ENCODE peak calls at places on chromosomes 13 and 19, in six cellular contexts. J is thoracic aorta, P is brain microvascular endothelial cell, H is Caco-2, X is prostate gland, Y is left ventricle myocardium inferior. Q is an unnamed sample. For H3K36me3, the result is how much of the 10 kb centered on the place peaks cover.

GRCh38 chr19:46812898-46813569 is 24.6 kb upstream of the SLC1A5 start:
- DNase-seq in X (peak), Y (peak), J (no peak), H (no peak), P (no peak), Q (no peak)

GRCh38 chr19:22595918-22596341 is 38.2 kb upstream of the ZNF492 start:
- DNase-seq in X (no peak), Y (peak), H (no peak), P (no peak), J (no peak), Q (no peak)

GRCh38 chr19:30523791-30524190 is 151.6 kb downstream of the ZNF536 start:
- DNase-seq in X (no peak), H (no peak), Y (no peak), P (no peak), J (no peak), Q (no peak)

GRCh38 chr13:106337096-106337495 is 198.4 kb downstream of the EFNB2 start:
- DNase-seq in H (no peak), P (no peak), J (no peak), X (no peak), Y (no peak), Q (no peak)

GRCh38 chr13:85148009-85148408 is 651.2 kb downstream of the SLITRK6 start:
- DNase-seq in P (no peak), H (no peak), J (no peak), X (no peak), Y (no peak), Q (no peak)

GRCh38 chr13:27339299-27339698 is 68.7 kb downstream of the RASL11A start:
- DNase-seq in J (no peak), H (peak), P (peak), X (no peak), Y (no peak), Q (no peak)

GRCh38 chr13:31824705-31825512 is 85.6 kb downstream of the RXFP2 start:
- DNase-seq in X (no peak), J (no peak), Y (no peak), P (peak), H (no peak), Q (no peak)

GRCh38 chr19:1291761-1292418 is 6.2 kb downstream of the EFNA2 start:
- DNase-seq in X (no peak), J (no peak), P (no peak), H (peak), Y (no peak), Q (no peak)

GRCh38 chr19:6455924-6456323 is 3.7 kb downstream of the SLC25A23 start:
- DNase-seq in P (no peak), H (no peak), Y (no peak), X (no peak), J (no peak), Q (no peak)

GRCh38 chr19:48552406-48553322 is 692 bp downstream of the SULT2B1 start:
- DNase-seq in X (no peak), P (no peak), H (no peak), J (no peak), Y (no peak), Q (no peak)

GRCh38 chr13:72850959-72851677 is 69.2 kb downstream of the PIBF1 start:
- DNase-seq in X (no peak), J (no peak), Y (no peak), H (no peak), P (no peak), Q (no peak)

GRCh38 chr13:21310220-21310619 is 133.8 kb downstream of the MRPL57 start:
- DNase-seq in J (no peak), X (no peak), P (no peak), H (no peak), Y (no peak), Q (no peak)

GRCh38 chr19:46492841-46493235 is 2.8 kb downstream of the PNMA8B start:
- DNase-seq in P (no peak), Y (no peak), J (no peak), H (no peak), X (no peak), Q (no peak)

GRCh38 chr19:30670562-30671513 is 298.7 kb downstream of the ZNF536 start:
- DNase-seq in H (no peak), J (no peak), P (no peak), Y (no peak), X (no peak), Q (no peak)

GRCh38 chr13:26695891-26696311 is 64.7 kb downstream of the GPR12 start:
- DNase-seq in X (no peak), P (no peak), J (no peak), Y (no peak), H (no peak), Q (no peak)

GRCh38 chr13:82136880-82137279 is 1745.4 kb downstream of the SLITRK1 start:
- DNase-seq in J (no peak), H (no peak), Y (no peak), X (no peak), P (no peak), Q (no peak)

GRCh38 chr13:83890358-83890757 is 8.1 kb upstream of the SLITRK1 start:
- DNase-seq in H (no peak), Y (no peak), J (no peak), X (no peak), P (no peak), Q (no peak)
- H3K36me3 ChIP-seq in H (under half), Y (under half), J (under half), X (under half), P (under half), Q (under half)

GRCh38 chr19:18408053-18408476 is 10.6 kb upstream of the LRRC25 start:
- DNase-seq in X (no peak), P (no peak), Y (no peak), J (no peak), H (peak), Q (no peak)
- TF ChIP-seq CTCF in X (peak), P (peak), Y (peak), J (no peak), H (peak), Q (peak)

GRCh38 chr19:10784257-10784656 is 51.8 kb downstream of the TMED1 start:
- DNase-seq in P (no peak), X (no peak), J (no peak), Y (peak), H (no peak), Q (no peak)
- H3K36me3 ChIP-seq in P (half or more), X (under half), J (half or more), Y (half or more), H (under half), Q (under half)

GRCh38 chr13:98254541-98254940 is 77.5 kb upstream of the RNF113B start:
- DNase-seq in Y (no peak), P (no peak), H (no peak), J (no peak), X (no peak), Q (peak)

GRCh38 chr13:98260357-98261164 is 83.5 kb upstream of the RNF113B start:
- DNase-seq in J (no peak), Y (no peak), X (no peak), P (no peak), H (no peak), Q (no peak)

GRCh38 chr13:98262307-98262706 is 85.2 kb upstream of the RNF113B start:
- DNase-seq in J (no peak), P (no peak), H (no peak), X (no peak), Y (no peak), Q (no peak)

GRCh38 chr13:98261165-98261672 is 84.2 kb upstream of the RNF113B start:
- DNase-seq in Y (no peak), H (peak), P (no peak), J (no peak), X (no peak), Q (no peak)

GRCh38 chr13:98258226-98258625 is 81.2 kb upstream of the RNF113B start:
- DNase-seq in X (no peak), P (no peak), J (no peak), Y (no peak), H (no peak), Q (no peak)
- TF ChIP-seq CTCF in X (no peak), P (no peak), J (no peak), Y (no peak), H (no peak), Q (no peak)

Q was measured in BJ.